ENCODE peak calls at places on chromosomes 13 and 19, in seven cellular contexts. D is mesendoderm, A is mesenchymal stem cell, Z is neuronal stem cell, K is IMR-90, Q is H9, I is trophoblast cell. O is an unnamed sample.

GRCh38 chr19:13116282-13117175 is at the start of gene TRMT1:
- DNase-seq in D (peak), A (peak), Z (peak), K (peak), Q (peak), I (peak), O (peak)

GRCh38 chr19:22945560-22945959 is 57.4 kb downstream of the ZNF728 start:
- DNase-seq in D (peak), A (peak), Z (peak), K (peak), Q (no peak), I (no peak), O (no peak)

GRCh38 chr19:32902448-32902847 is 32.9 kb upstream of the SLC7A9 start:
- DNase-seq in D (peak), A (no peak), Z (no peak), K (no peak), Q (peak), I (no peak), O (no peak)

GRCh38 chr13:110109140-110109783 is 197.7 kb downstream of the COL4A1 start:
- DNase-seq in D (peak), A (no peak), Z (no peak), K (no peak), Q (no peak), I (no peak), O (no peak)

GRCh38 chr19:8355631-8356402 is 8.1 kb upstream of the ANGPTL4 start:
- DNase-seq in D (no peak), A (peak), Z (no peak), K (peak), Q (no peak), I (peak), O (no peak)

GRCh38 chr19:31258211-31259052 is 90.8 kb downstream of the TSHZ3 start:
- DNase-seq in D (peak), A (no peak), Z (no peak), K (no peak), Q (no peak), I (no peak), O (no peak)

GRCh38 chr19:55870736-55871135 is 34.4 kb downstream of the NLRP4 start:
- DNase-seq in D (no peak), A (no peak), Z (no peak), K (no peak), Q (no peak), I (no peak), O (no peak)

GRCh38 chr13:101150998-101151397 is 265.3 kb downstream of the NALCN start:
- DNase-seq in D (peak), A (peak), Z (no peak), K (peak), Q (no peak), I (no peak), O (no peak)

GRCh38 chr19:30076751-30077670 is 135.0 kb downstream of the URI1 start:
- DNase-seq in D (no peak), A (no peak), Z (no peak), K (no peak), Q (no peak), I (no peak), O (no peak)

GRCh38 chr19:51749979-51750378 is 1.7 kb downstream of the FPR1 start:
- DNase-seq in D (no peak), A (no peak), Z (no peak), K (no peak), Q (no peak), I (no peak), O (no peak)

GRCh38 chr19:9891609-9892373 is 44.5 kb downstream of the OLFM2 start:
- DNase-seq in D (no peak), A (no peak), Z (no peak), K (no peak), Q (no peak), I (no peak), O (no peak)

GRCh38 chr19:51456541-51457290 is 1.5 kb downstream of the SIGLEC8 start:
- DNase-seq in D (no peak), A (no peak), Z (no peak), K (no peak), Q (no peak), I (no peak), O (no peak)

GRCh38 chr13:113974304-113975281 is 717 bp upstream of the C13orf46 start:
- DNase-seq in D (no peak), A (no peak), Z (no peak), K (no peak), Q (no peak), I (no peak), O (no peak)

GRCh38 chr19:57620673-57621348 is 6.8 kb downstream of the ZNF134 start:
- DNase-seq in D (peak), A (no peak), Z (no peak), K (peak), Q (no peak), I (no peak), O (no peak)

GRCh38 chr13:101305981-101306411 is 110.3 kb downstream of the NALCN start:
- DNase-seq in D (peak), A (no peak), Z (no peak), K (no peak), Q (no peak), I (peak), O (no peak)

GRCh38 chr13:24244802-24245201 is 64.6 kb upstream of the C1QTNF9 start:
- DNase-seq in D (no peak), A (no peak), Z (no peak), K (no peak), Q (no peak), I (no peak), O (no peak)
- H2BK5ac ChIP-seq in D (no peak), A (no peak), Z (no peak), K (no peak), Q (no peak), I (no peak), O (no peak)

GRCh38 chr13:44252938-44253337 is 120.7 kb upstream of the SERP2 start:
- DNase-seq in D (no peak), A (no peak), Z (no peak), K (no peak), Q (no peak), I (no peak), O (no peak)

GRCh38 chr13:44244288-44244687 is 129.3 kb upstream of the SERP2 start:
- DNase-seq in D (no peak), A (peak), Z (no peak), K (peak), Q (no peak), I (peak), O (no peak)

GRCh38 chr13:44249439-44249838 is 124.2 kb upstream of the SERP2 start:
- DNase-seq in D (peak), A (peak), Z (no peak), K (peak), Q (no peak), I (no peak), O (no peak)
- H2BK5ac ChIP-seq in D (no peak), A (no peak), Z (no peak), K (no peak), Q (no peak), I (no peak), O (no peak)

GRCh38 chr13:22081430-22081829 is 410.6 kb downstream of the FGF9 start:
- DNase-seq in D (no peak), A (no peak), Z (no peak), K (no peak), Q (no peak), I (no peak), O (no peak)
- H2BK5ac ChIP-seq in D (no peak), A (no peak), Z (no peak), K (no peak), Q (no peak), I (no peak), O (no peak)

DNA sequence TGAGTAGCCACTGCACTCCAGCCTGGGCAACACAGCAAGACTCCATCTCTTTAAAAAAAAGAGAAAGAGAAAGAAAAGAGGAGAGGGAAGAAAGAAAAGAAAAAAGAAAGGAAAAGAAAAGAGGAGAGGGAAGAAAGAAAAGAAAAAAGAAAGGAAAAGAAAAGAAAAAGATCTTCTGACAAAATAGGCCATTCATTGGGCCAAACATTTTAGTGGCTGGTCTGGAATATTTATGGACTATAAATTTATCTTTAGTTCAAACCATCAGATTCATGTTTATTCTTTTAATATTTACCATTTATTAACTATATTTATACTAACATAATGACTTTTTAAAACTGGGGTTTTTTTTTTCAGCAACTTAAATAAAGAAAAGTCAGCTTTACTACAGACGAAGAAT is 85.6 kb upstream of the KLF5 start:
- DNase-seq in D (no peak), A (no peak), Z (no peak), K (no peak), Q (no peak), I (no peak), O (no peak)
- H2BK5ac ChIP-seq in D (no peak), A (no peak), Z (no peak), K (no peak), Q (no peak), I (no peak), O (no peak)

DNA sequence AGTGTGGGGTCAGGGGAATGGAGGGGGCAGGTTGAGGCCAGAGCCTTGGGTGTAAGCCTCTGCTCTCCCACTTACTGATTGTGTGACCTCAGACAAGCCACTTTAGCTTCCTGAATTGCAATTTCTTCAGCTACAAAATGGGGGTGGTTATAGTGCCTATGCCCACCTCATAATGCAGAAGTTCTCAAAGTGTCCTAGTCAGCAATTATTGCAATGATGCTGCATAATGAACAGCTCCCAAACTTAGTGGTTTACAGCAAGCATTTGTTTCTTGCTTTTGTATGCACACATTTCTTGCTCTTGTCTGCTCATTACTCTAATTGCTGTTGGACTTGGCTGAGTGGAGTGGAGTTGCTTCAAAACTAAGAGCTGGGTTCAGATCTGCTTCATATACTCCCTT is 36.0 kb downstream of the CYP4F22 start:
- DNase-seq in D (no peak), A (no peak), Z (no peak), K (no peak), Q (no peak), I (no peak), O (no peak)
- H2BK5ac ChIP-seq in D (no peak), A (no peak), Z (no peak), K (no peak), Q (no peak), I (no peak), O (no peak)

GRCh38 chr13:98847780-98848179 is 95.3 kb upstream of the SLC15A1 start:
- DNase-seq in D (peak), A (no peak), Z (no peak), K (no peak), Q (peak), I (no peak), O (no peak)
- H2BK5ac ChIP-seq in D (no peak), A (no peak), Z (no peak), K (no peak), Q (no peak), I (no peak), O (no peak)

DNA sequence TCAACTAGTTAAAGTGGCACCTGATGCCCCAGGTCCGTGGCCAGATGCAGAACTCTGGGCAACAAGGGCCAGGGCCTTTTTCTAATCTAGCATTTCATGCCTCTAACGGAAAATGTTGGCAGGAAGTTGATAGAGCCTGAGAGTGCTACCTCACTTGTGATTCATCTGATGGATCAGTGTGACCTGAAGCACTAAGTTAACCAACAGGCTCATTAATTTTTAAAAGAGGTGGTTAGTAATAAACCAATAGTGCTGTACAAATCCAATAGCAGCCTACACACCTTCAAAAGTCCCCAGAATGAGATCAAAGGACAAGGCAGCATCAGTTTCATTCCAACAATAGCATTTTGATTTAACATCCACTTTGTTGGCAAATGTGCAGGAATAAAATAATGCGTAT is 19.0 kb downstream of the UBE2L5 start:
- DNase-seq in D (no peak), A (no peak), Z (no peak), K (peak), Q (no peak), I (no peak), O (no peak)
- H2BK5ac ChIP-seq in D (no peak), A (no peak), Z (no peak), K (no peak), Q (no peak), I (no peak), O (no peak)